ENCODE peak calls at places on chromosome 22, in four cellular contexts. D, R, T and K are unnamed samples.
A peak's percentile ranks its signal among the peaks of the same experiment; 100 is the strongest.

GRCh38 chr22:30871391-30872281 is 96.9 kb downstream of the MORC2 start:
- DNase-seq in T (peak; percentile 58), D (no peak), R (no peak), K (no peak)

GRCh38 chr22:17334054-17334453 is 35.2 kb upstream of the CECR2 start:
- DNase-seq in D (no peak), T (no peak), R (no peak), K (no peak)

GRCh38 chr22:39314251-39314971 is 5.0 kb downstream of the RPL3 start:
- DNase-seq in T (no peak), R (no peak), D (no peak), K (no peak)

GRCh38 chr22:42803454-42803853 is 53.6 kb downstream of the ARFGAP3 start:
- DNase-seq in D (no peak), T (no peak), R (no peak), K (no peak)

GRCh38 chr22:41857160-41857859 is 24.4 kb downstream of the SREBF2 start:
- DNase-seq in T (no peak), D (peak; percentile 68), R (peak; percentile 72), K (peak; percentile 65)

GRCh38 chr22:23122216-23122957 is 19.4 kb downstream of the RSPH14 start:
- DNase-seq in D (no peak), T (no peak), R (no peak), K (no peak)

GRCh38 chr22:27810566-27810965 is 9.0 kb upstream of the MN1 start:
- DNase-seq in R (peak; percentile 68), D (no peak), T (no peak), K (peak; percentile 38)

GRCh38 chr22:19522190-19522880 is 1.9 kb downstream of the CLDN5 start:
- DNase-seq in D (no peak), R (no peak), T (no peak), K (no peak)

GRCh38 chr22:27195104-27195503 is 537.7 kb downstream of the MIAT start:
- DNase-seq in R (peak; percentile 8), T (no peak), D (no peak), K (peak; percentile 30)

GRCh38 chr22:45680932-45681700 is 9.5 kb downstream of the ATXN10 start:
- DNase-seq in T (no peak), R (peak; percentile 90), D (no peak), K (no peak)

GRCh38 chr22:46073683-46074504 is 76.4 kb upstream of the PPARA start:
- DNase-seq in R (peak; percentile 42), D (no peak), T (peak; percentile 73), K (no peak)

GRCh38 chr22:43110927-43111623 is 525 bp downstream of the BIK start:
- DNase-seq in D (no peak), R (no peak), T (peak; percentile 83), K (peak; percentile 50)

GRCh38 chr22:48071828-48072227 is 1309.4 kb downstream of the TBC1D22A start:
- DNase-seq in D (no peak), T (no peak), R (no peak), K (no peak)

GRCh38 chr22:40415531-40416266 is 45.3 kb downstream of the SGSM3 start:
- DNase-seq in T (peak; percentile 57), D (no peak), R (peak; percentile 12), K (no peak)

GRCh38 chr22:46726066-46726985 is 11.7 kb downstream of the CERK start:
- DNase-seq in T (no peak), D (no peak), R (no peak), K (no peak)

GRCh38 chr22:27880778-27881394 is 38.2 kb downstream of the PITPNB start:
- DNase-seq in T (no peak), D (peak; percentile 17), R (peak; percentile 86), K (peak; percentile 57)

GRCh38 chr22:19668748-19669147 is 45.6 kb upstream of the SEPTIN5 start:
- DNase-seq in T (no peak), R (no peak), D (no peak), K (no peak)

GRCh38 chr22:48665286-48666010 is 1162.2 kb downstream of the BRD1 start:
- DNase-seq in T (no peak), D (no peak), R (no peak), K (no peak)

GRCh38 chr22:48920776-48921241 is 906.9 kb downstream of the BRD1 start:
- DNase-seq in D (no peak), R (no peak), T (peak; percentile 47), K (no peak)

GRCh38 chr22:19687561-19688300 is 26.6 kb upstream of the SEPTIN5 start:
- DNase-seq in D (no peak), R (no peak), T (peak; percentile 74), K (no peak)

GRCh38 chr22:43000441-43001175 is 14.3 kb downstream of the PACSIN2 start:
- DNase-seq in D (no peak), T (no peak), R (peak; percentile 74), K (no peak)

GRCh38 chr22:22811016-22812009 is 76.3 kb upstream of the IGLL5 start:
- DNase-seq in T (no peak), D (no peak), R (no peak), K (no peak)

DNA sequence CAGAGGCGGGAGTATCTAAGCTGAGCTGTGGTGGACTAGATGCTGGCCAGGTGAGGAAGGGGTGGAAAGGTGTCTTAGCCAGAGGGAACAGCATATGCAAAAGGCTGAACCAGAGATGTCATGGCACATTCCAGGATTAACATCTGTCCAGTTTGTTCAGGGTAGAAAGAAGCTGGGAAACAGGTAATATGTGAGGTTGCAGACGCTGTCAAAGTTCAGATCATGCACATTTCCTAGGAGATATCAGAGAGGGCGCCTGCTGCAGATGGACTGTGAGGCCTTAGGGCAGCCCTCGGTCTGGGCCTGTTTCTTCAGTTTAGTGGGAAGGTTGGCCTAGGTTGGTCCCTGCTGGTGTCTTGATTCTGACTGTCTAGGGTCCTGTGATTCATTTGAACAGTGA is 97.7 kb upstream of the CRYBB3 start:
- DNase-seq in D (no peak), T (no peak), R (no peak), K (no peak)
- H3K27ac ChIP-seq in D (no peak overlapping the region), T (no peak overlapping the region), R (no peak overlapping the region), K (no peak overlapping the region)

GRCh38 chr22:44316393-44317162 is 3.8 kb upstream of the SHISAL1 start:
- DNase-seq in D (no peak), T (no peak), R (no peak), K (no peak)

GRCh38 chr22:44319685-44320084 is 6.9 kb upstream of the SHISAL1 start:
- DNase-seq in D (no peak), R (no peak), T (no peak), K (no peak)

GRCh38 chr22:44317163-44317455 is 4.4 kb upstream of the SHISAL1 start:
- DNase-seq in R (no peak), T (no peak), D (no peak), K (no peak)

GRCh38 chr22:44318751-44319150 is 6.0 kb upstream of the SHISAL1 start:
- DNase-seq in R (no peak), D (no peak), T (no peak), K (no peak)

GRCh38 chr22:44317886-44318637 is 5.3 kb upstream of the SHISAL1 start:
- DNase-seq in D (no peak), T (no peak), R (no peak), K (no peak)
- H3K9me3 ChIP-seq in D (no peaks in the 10 kb centered on the region), T (no peaks in the 10 kb centered on the region), R (no peaks in the 10 kb centered on the region), K (no peaks in the 10 kb centered on the region)

GRCh38 chr22:35882226-35883027 is 146.2 kb downstream of the RBFOX2 start:
- DNase-seq in R (peak; percentile 41), T (no peak), D (no peak), K (no peak)
- TF ChIP-seq CTCF in R (no peak), T (no peak), D (no peak), K (no peak)

GRCh38 chr22:20946991-20947390 is 20.1 kb upstream of the AIFM3 start:
- DNase-seq in R (no peak), T (no peak), D (no peak), K (no peak)
- H3K27ac ChIP-seq in R (no peak overlapping the region), T (no peak overlapping the region), D (no peak overlapping the region), K (no peak overlapping the region)

DNA sequence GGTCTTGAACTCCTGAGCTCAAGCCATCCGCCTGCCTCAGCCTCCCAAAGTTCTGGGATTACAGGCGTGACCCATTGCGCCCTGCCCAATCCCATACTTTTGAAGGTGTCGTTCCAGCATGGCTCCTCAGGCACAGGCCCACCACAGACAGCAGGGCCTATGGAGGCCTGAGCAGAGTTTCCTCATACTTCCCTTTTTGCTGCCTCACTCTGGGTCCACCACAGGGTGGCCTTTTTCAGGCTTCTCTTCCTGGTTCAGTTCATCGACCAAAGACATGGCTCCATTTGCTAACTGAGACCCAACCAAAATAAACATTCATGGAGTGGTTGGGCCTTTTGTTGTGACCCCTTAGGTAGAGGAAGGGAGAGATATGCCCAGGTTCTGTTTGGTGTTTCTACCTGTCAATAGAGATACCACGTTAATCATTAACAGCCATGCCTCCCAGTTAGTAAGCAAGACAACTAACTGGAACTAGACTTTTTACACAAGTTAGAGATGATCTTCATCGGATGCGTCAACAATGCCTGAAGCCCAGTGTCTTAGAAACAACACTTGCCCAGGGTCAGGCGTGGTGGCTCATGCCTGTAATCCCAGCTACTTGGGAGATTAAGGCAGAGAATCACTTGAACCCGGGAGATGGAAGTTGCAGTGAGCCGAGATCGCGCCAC is 35.1 kb downstream of the TRIOBP start:
- DNase-seq in D (peak; percentile 31), T (no peak), R (no peak), K (peak; percentile 80)
- H3K9me3 ChIP-seq in D (no peaks in the 10 kb centered on the region), T (no peaks in the 10 kb centered on the region), R (no peaks in the 10 kb centered on the region), K (no peaks in the 10 kb centered on the region)